ENCODE peak calls at places on chromosome 20, in six cellular contexts. S, Y, G, U, Z and W are unnamed samples. For H3K27me3 and H3K36me3, the result is how much of the 10 kb centered on the place peaks cover.

GRCh38 chr20:17735206-17735804 is 35.5 kb downstream of the BANF2 start:
- DNase-seq in S (no peak), Y (peak), G (no peak), U (peak), Z (peak), W (no peak)

GRCh38 chr20:57795977-57796560 is 86.3 kb upstream of the PMEPA1 start:
- DNase-seq in S (no peak), Y (no peak), G (no peak), U (no peak), Z (no peak), W (no peak)

GRCh38 chr20:6767536-6768227 is at the start of gene BMP2:
- DNase-seq in S (no peak), Y (peak), G (peak), U (peak), Z (peak), W (no peak)

GRCh38 chr20:57291003-57291402 is 24.6 kb upstream of the BMP7 start:
- DNase-seq in S (no peak), Y (no peak), G (no peak), U (no peak), Z (no peak), W (no peak)

GRCh38 chr20:19275630-19276071 is 63.2 kb downstream of the SLC24A3 start:
- DNase-seq in S (peak), Y (peak), G (peak), U (no peak), Z (peak), W (no peak)

GRCh38 chr20:36754656-36755222 is 8.8 kb upstream of the NDRG3 start:
- DNase-seq in S (peak), Y (peak), G (peak), U (peak), Z (peak), W (peak)

GRCh38 chr20:36526521-36527011 is 14.8 kb upstream of the MYL9 start:
- DNase-seq in S (no peak), Y (no peak), G (no peak), U (no peak), Z (no peak), W (no peak)

GRCh38 chr20:6295026-6295425 is 172.2 kb upstream of the FERMT1 start:
- DNase-seq in S (no peak), Y (no peak), G (no peak), U (no peak), Z (no peak), W (no peak)

DNA sequence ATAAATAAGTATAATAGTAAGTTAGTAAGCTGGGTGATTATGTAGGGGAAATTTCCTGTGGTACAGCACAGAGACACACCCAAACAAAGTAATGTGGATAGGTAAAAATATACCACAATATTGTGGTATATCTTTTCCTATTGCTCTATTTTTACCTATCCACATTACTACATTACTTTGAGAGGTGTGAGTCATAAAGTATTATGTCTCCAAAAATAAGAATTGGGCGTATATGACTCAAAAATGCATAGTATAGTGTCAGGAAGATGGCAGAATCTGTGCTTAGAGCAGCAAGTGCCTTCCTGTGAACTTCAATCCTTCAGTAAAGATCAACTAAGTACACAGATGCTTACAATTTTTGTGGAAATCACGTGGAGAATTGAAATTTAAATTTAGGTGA is 2.7 kb upstream of the SIRPG start:
- DNase-seq in S (no peak), Y (no peak), G (no peak), U (no peak), Z (no peak), W (no peak)
- H3K27me3 ChIP-seq in S (under half), Y (under half), G (under half), U (under half), Z (under half), W (under half)

DNA sequence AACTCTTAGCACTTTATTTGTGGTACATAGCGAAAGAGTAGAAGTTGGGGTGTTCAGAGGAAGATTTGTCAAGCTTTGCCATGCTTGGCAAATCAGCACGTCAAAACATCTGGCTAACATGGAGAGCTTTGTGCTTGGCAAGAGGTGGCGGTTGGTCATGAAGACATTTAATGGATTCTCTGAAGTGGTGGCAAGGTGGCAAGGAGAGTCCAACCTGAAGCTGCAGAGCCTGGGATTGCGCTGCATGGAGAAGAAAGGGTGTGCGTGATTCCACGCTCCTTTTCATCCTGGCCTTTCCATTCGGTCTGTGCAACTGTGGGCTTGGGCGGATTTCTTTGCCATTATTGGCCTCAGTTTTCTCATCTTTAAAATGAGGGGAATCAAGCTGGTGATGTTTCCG is 3.1 kb downstream of the PYGB start:
- DNase-seq in S (peak), Y (no peak), G (no peak), U (no peak), Z (no peak), W (no peak)
- H3K4me3 ChIP-seq in S (no peak), Y (peak), G (peak), U (no peak), Z (peak), W (no peak)

DNA sequence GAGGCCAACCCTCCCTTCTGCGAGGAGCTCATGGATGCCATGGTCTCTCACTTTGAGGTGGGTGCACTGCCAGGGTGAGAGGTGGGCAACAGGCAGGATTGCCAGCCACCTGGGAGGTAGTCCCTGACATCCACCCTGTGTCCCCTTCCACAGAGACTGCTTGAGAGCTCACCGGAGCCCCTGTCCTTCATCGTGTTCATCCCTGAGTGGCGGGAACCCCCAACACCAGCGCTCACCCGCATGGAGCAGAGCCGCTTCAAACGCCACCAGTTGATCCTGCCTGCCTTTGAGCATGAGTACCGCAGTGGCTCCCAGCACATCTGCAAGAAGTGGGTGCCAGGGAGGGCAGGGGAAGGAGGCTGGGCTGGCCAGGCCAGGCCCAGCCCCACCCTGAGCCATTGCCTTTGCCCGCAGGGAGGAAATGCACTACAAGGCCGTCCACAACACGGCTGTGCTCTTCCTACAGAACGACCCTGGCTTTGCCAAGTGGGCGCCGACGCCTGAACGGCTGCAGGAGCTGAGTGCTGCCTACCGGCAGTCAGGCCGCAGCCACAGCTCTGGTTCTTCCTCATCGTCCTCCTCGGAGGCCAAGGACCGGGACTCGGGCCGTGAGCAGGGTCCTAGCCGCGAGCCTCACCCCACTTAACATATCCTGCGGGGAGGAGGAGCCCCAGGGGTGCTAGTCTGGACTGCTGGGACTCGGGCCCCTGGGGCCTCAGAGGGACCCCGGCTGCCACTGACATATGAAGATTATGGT is 12.8 kb downstream of the PCIF1 start:
- DNase-seq in S (no peak), Y (no peak), G (no peak), U (no peak), Z (no peak), W (no peak)
- H3K36me3 ChIP-seq in S (under half), Y (half or more), G (half or more), U (half or more), Z (half or more), W (half or more)

GRCh38 chr20:40690836-40691565 is 2.0 kb upstream of the MAFB start:
- DNase-seq in S (no peak), Y (no peak), G (no peak), U (no peak), Z (no peak), W (no peak)
- H3K27me3 ChIP-seq in S (under half), Y (under half), G (half or more), U (under half), Z (half or more), W (under half)